ENCODE peak calls at places on chromosome 5, in six cellular contexts. One of them, this sample, is unnamed.
A peak's percentile ranks its signal among the peaks of the same experiment; 100 is the strongest.

GRCh38 chr5:139711852-139712171 is 63.7 kb downstream of the CXXC5 start:
- DNase-seq in H1: no peak
- DNase-seq in cardiac fibroblast: no peak
- DNase-seq in brain microvascular endothelial cell: no peak
- DNase-seq in GM12865: no peak
- DNase-seq in cardiac muscle cell: no peak
- DNase-seq in this sample: no peak

GRCh38 chr5:170302729-170303501 is 5.3 kb upstream of the LCP2 start:
- DNase-seq in GM12865: peak; percentile 76
- DNase-seq in cardiac muscle cell: peak; percentile 63
- DNase-seq in H1: no peak
- DNase-seq in cardiac fibroblast: peak; percentile 29
- DNase-seq in brain microvascular endothelial cell: no peak
- DNase-seq in this sample: no peak

GRCh38 chr5:422323-423232 is 20.4 kb upstream of the EXOC3 start:
- DNase-seq in cardiac muscle cell: no peak
- DNase-seq in GM12865: no peak
- DNase-seq in brain microvascular endothelial cell: no peak
- DNase-seq in H1: no peak
- DNase-seq in cardiac fibroblast: no peak
- DNase-seq in this sample: no peak

GRCh38 chr5:92505925-92506324 is 1075.1 kb downstream of the NR2F1-AS1 start:
- DNase-seq in brain microvascular endothelial cell: no peak
- DNase-seq in H1: no peak
- DNase-seq in cardiac muscle cell: peak; percentile 27
- DNase-seq in cardiac fibroblast: peak; percentile 29
- DNase-seq in GM12865: no peak
- DNase-seq in this sample: peak; percentile 42

GRCh38 chr5:58074222-58074621 is 385.7 kb downstream of the PLK2 start:
- DNase-seq in cardiac fibroblast: no peak
- DNase-seq in H1: no peak
- DNase-seq in GM12865: no peak
- DNase-seq in cardiac muscle cell: no peak
- DNase-seq in brain microvascular endothelial cell: no peak
- DNase-seq in this sample: no peak

GRCh38 chr5:2302169-2302568 is 419.4 kb upstream of the IRX4 start:
- DNase-seq in GM12865: no peak
- DNase-seq in cardiac fibroblast: no peak
- DNase-seq in brain microvascular endothelial cell: no peak
- DNase-seq in H1: no peak
- DNase-seq in cardiac muscle cell: no peak
- DNase-seq in this sample: no peak

GRCh38 chr5:14925326-14925725 is 53.7 kb upstream of the ANKH start:
- DNase-seq in cardiac fibroblast: no peak
- DNase-seq in H1: no peak
- DNase-seq in brain microvascular endothelial cell: no peak
- DNase-seq in GM12865: no peak
- DNase-seq in cardiac muscle cell: no peak
- DNase-seq in this sample: peak; percentile 33

GRCh38 chr5:10351199-10351881 is 2.2 kb upstream of the MARCHF6 start:
- DNase-seq in cardiac fibroblast: peak; percentile 84
- DNase-seq in H1: no peak
- DNase-seq in cardiac muscle cell: peak; percentile 87
- DNase-seq in GM12865: no peak
- DNase-seq in brain microvascular endothelial cell: peak; percentile 90
- DNase-seq in this sample: peak; percentile 41

GRCh38 chr5:96214442-96215197 is 218.4 kb downstream of the PCSK1 start:
- DNase-seq in cardiac muscle cell: no peak
- DNase-seq in brain microvascular endothelial cell: no peak
- DNase-seq in cardiac fibroblast: no peak
- DNase-seq in H1: no peak
- DNase-seq in GM12865: no peak
- DNase-seq in this sample: peak; percentile 56

GRCh38 chr5:55363861-55364260 is 56.1 kb downstream of the MTREX start:
- DNase-seq in H1: no peak
- DNase-seq in brain microvascular endothelial cell: no peak
- DNase-seq in GM12865: no peak
- DNase-seq in cardiac muscle cell: peak; percentile 18
- DNase-seq in cardiac fibroblast: peak; percentile 9
- DNase-seq in this sample: peak; percentile 32

GRCh38 chr5:106435185-106435584 is 1235.6 kb downstream of the EFNA5 start:
- DNase-seq in H1: no peak
- DNase-seq in cardiac muscle cell: no peak
- DNase-seq in brain microvascular endothelial cell: no peak
- DNase-seq in GM12865: no peak
- DNase-seq in cardiac fibroblast: no peak
- DNase-seq in this sample: no peak

GRCh38 chr5:168356171-168356570 is 64.7 kb downstream of the WWC1 start:
- DNase-seq in H1: no peak
- DNase-seq in brain microvascular endothelial cell: no peak
- DNase-seq in cardiac fibroblast: no peak
- DNase-seq in GM12865: no peak
- DNase-seq in cardiac muscle cell: no peak
- DNase-seq in this sample: no peak

GRCh38 chr5:98308960-98309359 is 464.5 kb upstream of the RGMB start:
- DNase-seq in brain microvascular endothelial cell: no peak
- DNase-seq in cardiac fibroblast: no peak
- DNase-seq in GM12865: no peak
- DNase-seq in cardiac muscle cell: peak; percentile 21
- DNase-seq in H1: no peak
- DNase-seq in this sample: peak; percentile 12

GRCh38 chr5:176608142-176608705 is 1.7 kb downstream of the GPRIN1 start:
- DNase-seq in GM12865: no peak
- DNase-seq in brain microvascular endothelial cell: no peak
- DNase-seq in cardiac fibroblast: no peak
- DNase-seq in H1: no peak
- DNase-seq in cardiac muscle cell: no peak
- DNase-seq in this sample: no peak

GRCh38 chr5:143182106-143182505 is 221.4 kb downstream of the NR3C1 start:
- DNase-seq in H1: no peak
- DNase-seq in cardiac muscle cell: peak; percentile 73
- DNase-seq in brain microvascular endothelial cell: no peak
- DNase-seq in cardiac fibroblast: peak; percentile 47
- DNase-seq in GM12865: no peak
- DNase-seq in this sample: peak; percentile 50

GRCh38 chr5:141848771-141849370 is 29.3 kb downstream of the PCDH1 start:
- DNase-seq in cardiac fibroblast: peak; percentile 59
- DNase-seq in brain microvascular endothelial cell: peak; percentile 34
- DNase-seq in GM12865: peak; percentile 36
- DNase-seq in H1: peak; percentile 83
- DNase-seq in cardiac muscle cell: peak; percentile 55
- DNase-seq in this sample: peak; percentile 47

GRCh38 chr5:74546796-74547195 is 93.7 kb downstream of the ENC1 start:
- DNase-seq in cardiac muscle cell: no peak
- DNase-seq in H1: no peak
- DNase-seq in cardiac fibroblast: no peak
- DNase-seq in GM12865: no peak
- DNase-seq in brain microvascular endothelial cell: no peak
- DNase-seq in this sample: no peak

DNA sequence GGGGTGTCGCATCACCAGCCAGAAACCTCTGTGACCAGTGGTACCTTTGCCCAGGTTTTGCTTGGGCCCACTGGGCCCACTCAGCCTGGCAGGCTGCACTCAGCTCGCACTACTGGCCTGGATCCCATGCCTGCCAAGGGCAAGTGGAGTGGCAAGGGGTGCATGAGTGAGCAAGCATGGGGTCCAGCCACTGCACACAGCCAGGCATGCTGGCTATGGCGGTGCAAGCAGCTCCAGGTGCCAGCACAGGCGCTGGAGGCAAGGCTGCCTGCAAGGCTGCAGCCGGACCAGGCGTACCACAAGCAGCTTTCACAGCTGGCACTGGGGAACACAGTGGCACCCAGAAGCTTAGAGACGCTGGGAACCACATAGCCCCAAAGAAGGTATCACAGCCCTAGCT is 80.1 kb downstream of the NLN start:
- DNase-seq in cardiac muscle cell: no peak
- DNase-seq in GM12865: no peak
- DNase-seq in H1: no peak
- DNase-seq in cardiac fibroblast: no peak
- DNase-seq in brain microvascular endothelial cell: no peak
- DNase-seq in this sample: no peak
- TF ChIP-seq CTCF in cardiac muscle cell: no peak
- TF ChIP-seq CTCF in GM12865: no peak
- TF ChIP-seq CTCF in H1: no peak
- TF ChIP-seq CTCF in cardiac fibroblast: no peak
- TF ChIP-seq CTCF in brain microvascular endothelial cell: no peak
- TF ChIP-seq CTCF in this sample: no peak

GRCh38 chr5:90612930-90613329 is 54.3 kb downstream of the ADGRV1 start:
- DNase-seq in H1: no peak
- DNase-seq in brain microvascular endothelial cell: no peak
- DNase-seq in GM12865: peak; percentile 78
- DNase-seq in cardiac fibroblast: no peak
- DNase-seq in cardiac muscle cell: no peak
- DNase-seq in this sample: no peak
- H3K4me3 ChIP-seq in H1: no peak overlapping the region
- H3K4me3 ChIP-seq in brain microvascular endothelial cell: no peak overlapping the region
- H3K4me3 ChIP-seq in GM12865: peak overlapping the region; percentile 53
- H3K4me3 ChIP-seq in cardiac fibroblast: no peak overlapping the region
- H3K4me3 ChIP-seq in cardiac muscle cell: no peak overlapping the region
- H3K4me3 ChIP-seq in this sample: no peak overlapping the region

GRCh38 chr5:35939639-35940038 is 1.2 kb upstream of the CAPSL start:
- DNase-seq in cardiac fibroblast: no peak
- DNase-seq in cardiac muscle cell: no peak
- DNase-seq in GM12865: no peak
- DNase-seq in brain microvascular endothelial cell: no peak
- DNase-seq in H1: no peak
- DNase-seq in this sample: no peak
- TF ChIP-seq CTCF in cardiac fibroblast: peak; percentile 15
- TF ChIP-seq CTCF in cardiac muscle cell: peak; percentile 3
- TF ChIP-seq CTCF in GM12865: no peak
- TF ChIP-seq CTCF in brain microvascular endothelial cell: peak; percentile 21
- TF ChIP-seq CTCF in H1: no peak
- TF ChIP-seq CTCF in this sample: no peak

DNA sequence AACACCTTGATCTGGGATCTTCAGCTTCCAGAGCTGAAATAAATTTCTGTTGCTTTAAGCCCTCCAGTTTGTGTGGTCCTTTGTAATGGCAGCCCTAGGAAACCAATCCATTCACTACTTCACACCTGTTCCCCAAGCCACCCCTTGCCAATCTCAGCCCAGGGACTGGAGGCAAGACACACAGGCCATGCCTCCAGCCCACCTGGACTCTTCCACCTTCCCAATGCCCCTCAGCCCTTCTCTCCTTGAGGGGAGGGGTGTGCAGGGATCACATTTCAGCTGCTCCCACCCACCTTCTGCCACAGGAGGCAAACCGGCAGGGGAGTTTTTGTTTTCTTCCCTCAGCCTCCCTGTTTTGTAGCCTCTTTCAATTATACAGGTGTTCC is 1.5 kb downstream of the CCNJL start:
- DNase-seq in H1: no peak
- DNase-seq in cardiac fibroblast: no peak
- DNase-seq in brain microvascular endothelial cell: no peak
- DNase-seq in GM12865: no peak
- DNase-seq in cardiac muscle cell: no peak
- DNase-seq in this sample: no peak
- H3K4me3 ChIP-seq in H1: peak overlapping the region; percentile 93
- H3K4me3 ChIP-seq in cardiac fibroblast: no peak overlapping the region
- H3K4me3 ChIP-seq in brain microvascular endothelial cell: no peak overlapping the region
- H3K4me3 ChIP-seq in GM12865: no peak overlapping the region
- H3K4me3 ChIP-seq in cardiac muscle cell: peak overlapping the region; percentile 77
- H3K4me3 ChIP-seq in this sample: no peak overlapping the region

GRCh38 chr5:36240779-36241635 is 718 bp downstream of the NADK2 start:
- DNase-seq in cardiac fibroblast: peak; percentile 72
- DNase-seq in H1: no peak
- DNase-seq in GM12865: peak; percentile 49
- DNase-seq in cardiac muscle cell: peak; percentile 73
- DNase-seq in brain microvascular endothelial cell: peak; percentile 50
- DNase-seq in this sample: peak; percentile 71
- TF ChIP-seq CTCF in cardiac fibroblast: peak; percentile 0
- TF ChIP-seq CTCF in H1: no peak
- TF ChIP-seq CTCF in GM12865: no peak
- TF ChIP-seq CTCF in cardiac muscle cell: peak; percentile 2
- TF ChIP-seq CTCF in brain microvascular endothelial cell: peak; percentile 16
- TF ChIP-seq CTCF in this sample: no peak

GRCh38 chr5:171997011-171997410 is 9.4 kb downstream of the FBXW11 start:
- DNase-seq in brain microvascular endothelial cell: no peak
- DNase-seq in cardiac muscle cell: no peak
- DNase-seq in H1: no peak
- DNase-seq in GM12865: no peak
- DNase-seq in cardiac fibroblast: no peak
- DNase-seq in this sample: no peak

GRCh38 chr5:171999100-171999499 is 7.3 kb downstream of the FBXW11 start:
- DNase-seq in H1: no peak
- DNase-seq in brain microvascular endothelial cell: no peak
- DNase-seq in GM12865: no peak
- DNase-seq in cardiac muscle cell: no peak
- DNase-seq in cardiac fibroblast: no peak
- DNase-seq in this sample: no peak

GRCh38 chr5:172002840-172003512 is 3.5 kb downstream of the FBXW11 start:
- DNase-seq in GM12865: no peak
- DNase-seq in cardiac muscle cell: no peak
- DNase-seq in cardiac fibroblast: no peak
- DNase-seq in brain microvascular endothelial cell: no peak
- DNase-seq in H1: no peak
- DNase-seq in this sample: no peak

GRCh38 chr5:172002310-172002709 is 4.1 kb downstream of the FBXW11 start:
- DNase-seq in cardiac fibroblast: peak; percentile 36
- DNase-seq in brain microvascular endothelial cell: no peak
- DNase-seq in cardiac muscle cell: peak; percentile 17
- DNase-seq in H1: no peak
- DNase-seq in GM12865: peak; percentile 46
- DNase-seq in this sample: no peak

DNA sequence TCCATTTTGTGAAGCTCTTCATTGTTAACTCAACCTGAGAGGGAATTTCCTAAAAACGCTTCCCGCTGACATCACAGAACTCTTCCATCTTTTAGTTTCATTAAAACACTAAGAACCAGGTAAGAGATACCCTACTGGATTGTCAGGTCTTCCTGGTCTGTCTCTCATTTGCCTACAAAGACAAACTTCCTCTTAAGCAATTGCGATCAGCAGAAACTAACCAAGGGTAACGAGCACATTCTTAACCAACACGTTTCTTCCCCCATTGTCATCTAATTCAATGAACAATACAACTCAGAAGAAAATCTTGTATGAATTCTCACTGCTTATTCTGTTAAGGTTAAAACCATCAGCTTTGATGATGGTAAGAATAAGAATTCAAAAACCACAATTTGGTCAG is 6.6 kb downstream of the FBXW11 start:
- DNase-seq in brain microvascular endothelial cell: no peak
- DNase-seq in H1: no peak
- DNase-seq in GM12865: peak; percentile 54
- DNase-seq in cardiac muscle cell: no peak
- DNase-seq in cardiac fibroblast: no peak
- DNase-seq in this sample: no peak
- H3K4me3 ChIP-seq in brain microvascular endothelial cell: no peak overlapping the region
- H3K4me3 ChIP-seq in H1: no peak overlapping the region
- H3K4me3 ChIP-seq in GM12865: no peak overlapping the region
- H3K4me3 ChIP-seq in cardiac muscle cell: no peak overlapping the region
- H3K4me3 ChIP-seq in cardiac fibroblast: no peak overlapping the region
- H3K4me3 ChIP-seq in this sample: no peak overlapping the region

DNA sequence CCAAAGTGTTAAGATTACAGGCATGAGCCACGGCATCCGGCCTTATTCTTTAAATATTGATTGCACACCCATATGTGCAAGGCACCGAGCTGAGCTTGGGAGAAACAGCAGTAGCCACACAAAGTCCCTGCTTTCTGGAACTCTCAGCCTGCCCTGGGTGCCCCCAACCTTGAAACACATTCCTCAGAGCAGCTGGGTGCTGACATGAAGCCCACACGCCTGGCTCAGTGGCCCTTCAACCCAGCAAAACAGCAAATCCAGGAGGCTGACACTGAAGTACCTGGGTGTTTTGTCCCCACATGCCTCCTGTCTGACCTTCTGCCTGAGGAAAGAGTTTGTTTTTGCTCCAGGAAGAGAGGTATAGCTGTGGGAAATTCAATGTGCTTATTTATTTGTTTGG is 13.5 kb upstream of the TCOF1 start:
- DNase-seq in H1: no peak
- DNase-seq in cardiac fibroblast: no peak
- DNase-seq in brain microvascular endothelial cell: no peak
- DNase-seq in cardiac muscle cell: no peak
- DNase-seq in GM12865: no peak
- DNase-seq in this sample: no peak
- TF ChIP-seq CTCF in H1: no peak
- TF ChIP-seq CTCF in cardiac fibroblast: no peak
- TF ChIP-seq CTCF in brain microvascular endothelial cell: no peak
- TF ChIP-seq CTCF in cardiac muscle cell: no peak
- TF ChIP-seq CTCF in GM12865: no peak
- TF ChIP-seq CTCF in this sample: no peak

This sample was measured in fibroblast of villous mesenchyme.